ENCODE peak calls at places on chromosome 16, in seven cellular contexts. Q is activated T-helper 1 cell treated with Interleukin-2 at 50 U/mL for 16 hours; O is stimulated activated CD4-positive, alpha-beta T cell treated with anti-CD3 and anti-CD28 coated beads, Interleukin-1b, Interleukin-23, amount 100 ng/mL, for 1 hour; M is C1 segment of cervical spinal cord; F is activated T-helper 9 cell treated with anti-CD3 and anti-CD28 coated beads, Interleukin-2, amount 50 U/mL, for 16 hours; G is putamen; L is AG08395. P is an unnamed sample.

GRCh38 chr16:87661561-87661960 is 59.3 kb downstream of the JPH3 start:
- DNase-seq in Q (no peak), O (no peak), M (no peak), F (no peak), G (no peak), L (peak), P (peak)

GRCh38 chr16:78897299-78897698 is 703.2 kb downstream of the MAF start:
- DNase-seq in Q (no peak), O (no peak), M (no peak), F (no peak), G (no peak), L (no peak), P (no peak)

GRCh38 chr16:22355487-22355908 is 18.9 kb downstream of the CDR2 start:
- DNase-seq in Q (no peak), O (no peak), M (no peak), F (no peak), G (no peak), L (no peak), P (no peak)

GRCh38 chr16:50067290-50067853 is 1.6 kb downstream of the HEATR3 start:
- DNase-seq in Q (no peak), O (no peak), M (no peak), F (no peak), G (peak), L (peak), P (peak)

GRCh38 chr16:31181102-31181830 is 1.3 kb downstream of the FUS start:
- DNase-seq in Q (no peak), O (no peak), M (no peak), F (no peak), G (peak), L (peak), P (no peak)

GRCh38 chr16:11394593-11394960 is 49.3 kb downstream of the RMI2 start:
- DNase-seq in Q (no peak), O (no peak), M (no peak), F (no peak), G (no peak), L (no peak), P (no peak)

GRCh38 chr16:85354623-85355514 is 242.6 kb upstream of the CIBAR2 start:
- DNase-seq in Q (no peak), O (no peak), M (no peak), F (no peak), G (no peak), L (peak), P (no peak)

GRCh38 chr16:66296591-66296990 is 69.9 kb upstream of the CDH5 start:
- DNase-seq in Q (no peak), O (no peak), M (no peak), F (no peak), G (no peak), L (no peak), P (no peak)

GRCh38 chr16:19006446-19007315 is 22.9 kb downstream of the TMC7 start:
- DNase-seq in Q (no peak), O (no peak), M (no peak), F (no peak), G (no peak), L (no peak), P (no peak)

GRCh38 chr16:88698694-88699045 is 7.5 kb downstream of the RNF166 start:
- DNase-seq in Q (no peak), O (no peak), M (no peak), F (no peak), G (no peak), L (no peak), P (no peak)